ENCODE peak calls at places on chromosome 1, in seven cellular contexts. One of them, this sample, is unnamed.

GRCh38 chr1:103109291-103109920 is 1.1 kb upstream of the COL11A1 start:
- DNase-seq in effector CD4-positive, alpha-beta T cell: no peak
- DNase-seq in iPS-NIHi11: no peak
- DNase-seq in DMS53: no peak
- DNase-seq in HTR-8/SVneo: no peak
- DNase-seq in GM20000: no peak
- DNase-seq in left kidney: peak
- DNase-seq in this sample: no peak

GRCh38 chr1:61496501-61496900 is 228.4 kb downstream of the TM2D1 start:
- DNase-seq in effector CD4-positive, alpha-beta T cell: no peak
- DNase-seq in iPS-NIHi11: no peak
- DNase-seq in DMS53: no peak
- DNase-seq in HTR-8/SVneo: peak
- DNase-seq in GM20000: no peak
- DNase-seq in left kidney: no peak
- DNase-seq in this sample: no peak

GRCh38 chr1:14365226-14365994 is 233.1 kb upstream of the KAZN start:
- DNase-seq in effector CD4-positive, alpha-beta T cell: no peak
- DNase-seq in iPS-NIHi11: no peak
- DNase-seq in DMS53: no peak
- DNase-seq in HTR-8/SVneo: no peak
- DNase-seq in GM20000: no peak
- DNase-seq in left kidney: no peak
- DNase-seq in this sample: no peak

GRCh38 chr1:156677616-156678596 is 699 bp upstream of the NES start:
- DNase-seq in effector CD4-positive, alpha-beta T cell: no peak
- DNase-seq in iPS-NIHi11: peak
- DNase-seq in DMS53: peak
- DNase-seq in HTR-8/SVneo: peak
- DNase-seq in GM20000: peak
- DNase-seq in left kidney: peak
- DNase-seq in this sample: peak

GRCh38 chr1:209737118-209737505 is 18.7 kb upstream of the TRAF3IP3 start:
- DNase-seq in effector CD4-positive, alpha-beta T cell: no peak
- DNase-seq in iPS-NIHi11: no peak
- DNase-seq in DMS53: no peak
- DNase-seq in HTR-8/SVneo: no peak
- DNase-seq in GM20000: no peak
- DNase-seq in left kidney: no peak
- DNase-seq in this sample: no peak

GRCh38 chr1:17680335-17680734 is 74.8 kb upstream of the ACTL8 start:
- DNase-seq in effector CD4-positive, alpha-beta T cell: no peak
- DNase-seq in iPS-NIHi11: no peak
- DNase-seq in DMS53: no peak
- DNase-seq in HTR-8/SVneo: no peak
- DNase-seq in GM20000: no peak
- DNase-seq in left kidney: no peak
- DNase-seq in this sample: no peak

GRCh38 chr1:26721669-26722355 is 26.0 kb downstream of the ARID1A start:
- DNase-seq in effector CD4-positive, alpha-beta T cell: no peak
- DNase-seq in iPS-NIHi11: no peak
- DNase-seq in DMS53: no peak
- DNase-seq in HTR-8/SVneo: no peak
- DNase-seq in GM20000: peak
- DNase-seq in left kidney: no peak
- DNase-seq in this sample: no peak

GRCh38 chr1:201859424-201859823 is 29.3 kb upstream of the SHISA4 start:
- DNase-seq in effector CD4-positive, alpha-beta T cell: no peak
- DNase-seq in iPS-NIHi11: no peak
- DNase-seq in DMS53: no peak
- DNase-seq in HTR-8/SVneo: no peak
- DNase-seq in GM20000: no peak
- DNase-seq in left kidney: no peak
- DNase-seq in this sample: no peak

GRCh38 chr1:203619091-203619780 is 7.4 kb upstream of the ATP2B4 start:
- DNase-seq in effector CD4-positive, alpha-beta T cell: no peak
- DNase-seq in iPS-NIHi11: no peak
- DNase-seq in DMS53: no peak
- DNase-seq in HTR-8/SVneo: no peak
- DNase-seq in GM20000: no peak
- DNase-seq in left kidney: no peak
- DNase-seq in this sample: no peak